ENCODE peak calls at places on chromosomes 1 and 21, in nine cellular contexts. H, E, F, M, J, X, V, I and A are unnamed samples.

GRCh38 chr1:175232335-175232734 is 39.8 kb upstream of the KIAA0040 start:
- DNase-seq in H (no peak), E (no peak), F (no peak), M (no peak), J (no peak), X (no peak), V (no peak), I (no peak), A (no peak)

GRCh38 chr21:17491716-17492414 is 21.0 kb upstream of the CXADR start:
- DNase-seq in H (peak; percentile 26), E (peak; percentile 100), F (peak; percentile 98), M (peak; percentile 47), J (no peak), X (peak; percentile 89), V (no peak), I (peak; percentile 21), A (no peak)

GRCh38 chr21:27154451-27155129 is 187.7 kb upstream of the ADAMTS5 start:
- DNase-seq in H (no peak), E (no peak), F (peak; percentile 80), M (no peak), J (no peak), X (no peak), V (no peak), I (no peak), A (no peak)

GRCh38 chr1:210332719-210333398 is 4.2 kb downstream of the HHAT start:
- DNase-seq in H (peak; percentile 92), E (no peak), F (no peak), M (no peak), J (peak; percentile 99), X (no peak), V (no peak), I (no peak), A (peak; percentile 58)

GRCh38 chr1:25548601-25549000 is 5.2 kb downstream of the LDLRAP1 start:
- DNase-seq in H (no peak), E (no peak), F (no peak), M (no peak), J (peak; percentile 54), X (no peak), V (no peak), I (no peak), A (no peak)

GRCh38 chr1:115764541-115764940 is 4.0 kb downstream of the CASQ2 start:
- DNase-seq in H (no peak), E (no peak), F (peak; percentile 62), M (no peak), J (no peak), X (peak; percentile 20), V (no peak), I (peak; percentile 64), A (no peak)

GRCh38 chr1:9849691-9850441 is 26.1 kb upstream of the CLSTN1 start:
- DNase-seq in H (no peak), E (no peak), F (no peak), M (no peak), J (no peak), X (no peak), V (no peak), I (no peak), A (peak; percentile 82)

GRCh38 chr1:172146149-172146850 is 274.2 kb upstream of the C1orf105 start:
- DNase-seq in H (no peak), E (no peak), F (no peak), M (no peak), J (no peak), X (no peak), V (no peak), I (no peak), A (no peak)

DNA sequence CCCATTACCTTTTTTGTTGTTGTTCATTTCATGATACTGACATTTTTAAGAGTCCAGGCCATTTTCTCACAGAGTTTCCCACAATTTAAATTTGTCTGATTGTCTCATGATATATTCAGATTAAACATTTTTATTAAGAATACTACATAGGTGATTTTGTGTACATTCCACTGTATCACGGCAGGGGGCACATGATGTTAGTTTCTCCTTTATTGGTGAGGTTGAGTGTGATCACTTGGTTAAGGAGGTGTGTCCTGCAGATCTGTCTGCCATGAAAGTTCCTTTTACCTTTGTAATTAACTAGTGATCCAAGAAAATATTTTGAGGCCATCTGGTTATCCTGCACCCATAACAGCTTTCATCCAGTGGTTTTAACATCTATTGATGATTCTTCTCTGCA is 11.8 kb downstream of the RTCA start:
- DNase-seq in H (peak; percentile 39), E (no peak), F (no peak), M (no peak), J (peak; percentile 10), X (peak; percentile 6), V (no peak), I (no peak), A (no peak)
- TF ChIP-seq CTCF in H (no peak), E (no peak), F (no peak), M (no peak), J (no peak), X (no peak), V (no peak), I (no peak), A (no peak)

GRCh38 chr1:118842462-118843201 is 145.5 kb downstream of the TBX15 start:
- DNase-seq in H (no peak), E (no peak), F (no peak), M (peak; percentile 36), J (no peak), X (no peak), V (no peak), I (peak; percentile 35), A (no peak)

GRCh38 chr1:118841521-118841920 is 146.6 kb downstream of the TBX15 start:
- DNase-seq in H (no peak), E (no peak), F (no peak), M (no peak), J (no peak), X (no peak), V (no peak), I (no peak), A (no peak)
- TF ChIP-seq CTCF in H (no peak), E (no peak), F (no peak), M (no peak), J (no peak), X (no peak), V (no peak), I (no peak), A (no peak)

DNA sequence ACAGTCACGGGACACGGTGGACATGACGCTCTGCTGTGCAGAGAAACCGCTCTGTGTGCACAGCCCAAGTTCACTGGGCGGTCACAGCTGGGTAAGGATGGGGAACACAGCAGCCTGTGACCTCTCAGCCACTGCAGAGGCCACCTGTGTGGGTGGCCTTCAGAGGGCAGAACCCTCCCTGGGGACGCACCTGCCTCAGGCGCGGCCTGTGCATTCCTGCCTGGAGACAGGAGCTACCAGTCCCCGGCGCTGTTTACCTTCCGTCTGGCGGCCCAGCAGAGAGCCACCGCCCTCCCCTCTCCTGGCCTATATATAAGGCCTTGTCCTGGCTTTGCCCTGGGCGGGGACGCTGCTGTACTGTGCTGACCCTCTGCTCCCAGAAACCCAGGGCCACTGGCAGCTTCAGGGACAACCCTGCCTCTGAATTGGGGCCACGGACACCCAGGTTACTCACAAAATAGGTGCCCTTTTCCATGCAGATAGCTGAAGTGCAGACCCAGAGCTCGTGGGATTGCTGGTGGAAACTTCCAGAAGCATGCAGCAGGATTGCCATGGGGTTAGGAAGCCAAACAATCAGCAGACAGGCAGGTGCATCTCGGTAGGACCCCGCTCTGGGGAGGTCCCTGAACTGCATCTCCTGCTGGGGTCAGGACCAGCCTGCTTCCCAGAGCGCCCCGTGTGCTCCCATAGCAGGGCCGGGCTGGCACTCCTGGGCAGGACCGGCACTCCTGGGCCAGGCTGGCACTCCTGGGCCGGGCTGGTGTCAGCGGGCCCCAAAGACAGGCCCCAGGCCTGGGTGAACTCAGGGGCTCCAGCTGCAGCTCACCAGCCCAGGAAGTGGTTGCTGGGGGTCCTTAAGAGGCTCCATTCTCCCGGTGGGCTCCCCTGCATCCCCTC is 83.6 kb downstream of the SIK1 start:
- DNase-seq in H (no peak), E (no peak), F (no peak), M (peak; percentile 91), J (no peak), X (no peak), V (peak; percentile 71), I (peak; percentile 93), A (no peak)
- TF ChIP-seq CTCF in H (no peak), E (no peak), F (no peak), M (no peak), J (no peak), X (no peak), V (no peak), I (no peak), A (no peak)

GRCh38 chr1:89633103-89633744 is at the start of gene LRRC8C:
- DNase-seq in H (peak; percentile 68), E (no peak), F (peak; percentile 66), M (peak; percentile 62), J (peak; percentile 69), X (no peak), V (peak; percentile 44), I (peak; percentile 57), A (peak; percentile 72)

GRCh38 chr1:89630046-89630445 is 2.9 kb upstream of the LRRC8C start:
- DNase-seq in H (no peak), E (no peak), F (no peak), M (no peak), J (no peak), X (no peak), V (no peak), I (no peak), A (no peak)

GRCh38 chr1:89631756-89632155 is 1.2 kb upstream of the LRRC8C start:
- DNase-seq in H (no peak), E (no peak), F (no peak), M (no peak), J (no peak), X (no peak), V (no peak), I (no peak), A (no peak)

GRCh38 chr1:89633745-89634625 is 1.1 kb downstream of the LRRC8C start:
- DNase-seq in H (peak; percentile 46), E (no peak), F (peak; percentile 61), M (peak; percentile 34), J (peak; percentile 59), X (peak; percentile 55), V (no peak), I (peak; percentile 25), A (peak; percentile 32)

DNA sequence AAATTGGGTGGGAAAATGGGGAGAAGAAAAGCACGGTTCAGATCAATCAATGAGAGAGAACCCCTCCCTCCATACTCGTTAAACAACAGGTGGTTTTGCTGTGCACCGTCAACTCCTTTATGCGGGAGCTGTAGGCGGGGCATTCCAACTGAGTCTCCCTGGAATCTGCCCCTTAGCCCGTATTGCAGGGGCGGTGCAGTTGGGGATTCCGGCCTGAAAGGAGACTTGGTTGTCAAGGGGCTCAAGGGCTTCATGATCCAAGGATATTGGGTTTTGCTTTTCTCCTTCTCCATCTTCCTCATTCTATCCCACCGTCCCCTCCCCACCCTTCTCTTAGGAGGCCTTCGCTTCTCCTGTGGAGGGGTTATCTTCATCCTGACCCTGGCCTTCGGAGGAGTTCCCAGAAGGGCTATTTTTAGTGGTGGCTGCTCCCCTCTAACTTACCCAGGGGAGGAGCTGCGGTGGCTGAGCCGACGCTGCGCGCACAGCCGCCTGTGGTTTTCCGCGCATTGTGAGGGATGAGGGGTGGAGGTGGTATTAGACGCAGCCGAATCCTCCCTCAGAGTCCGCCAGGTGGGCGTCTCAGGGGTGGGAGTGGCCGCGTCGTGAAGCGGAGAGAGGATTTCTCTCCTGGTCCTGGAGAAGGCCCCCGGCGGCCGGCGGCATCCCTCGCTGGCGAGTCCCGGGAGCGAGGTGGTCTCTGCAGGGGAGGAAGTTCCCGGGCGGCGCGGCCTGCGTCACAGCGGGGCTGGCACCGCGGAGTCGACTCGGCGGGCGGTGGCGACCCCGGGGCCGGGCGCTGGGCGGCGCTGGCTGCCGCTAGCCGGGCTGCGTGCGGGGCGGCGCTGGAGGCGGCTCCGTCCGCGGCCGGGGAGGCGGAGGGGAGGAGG is 462 bp upstream of the LRRC8C start:
- DNase-seq in H (peak; percentile 90), E (no peak), F (peak; percentile 87), M (peak; percentile 87), J (peak; percentile 77), X (peak; percentile 84), V (peak; percentile 85), I (peak; percentile 88), A (peak; percentile 89)
- TF ChIP-seq CTCF in H (peak; percentile 43), E (peak; percentile 2), F (no peak), M (peak; percentile 56), J (no peak), X (peak; percentile 18), V (peak; percentile 60), I (peak; percentile 39), A (peak; percentile 69)

GRCh38 chr1:3560199-3560955 is 50.9 kb downstream of the MEGF6 start:
- DNase-seq in H (no peak), E (no peak), F (no peak), M (no peak), J (no peak), X (no peak), V (no peak), I (no peak), A (no peak)
- TF ChIP-seq CTCF in H (no peak), E (no peak), F (no peak), M (no peak), J (no peak), X (no peak), V (no peak), I (no peak), A (no peak)